ENCODE peak calls at places on chromosome 10, in nine cellular contexts. F is thoracic aorta, N is ovary, K is tibial nerve, E is body of pancreas, I is GM23338, G is tibial artery, O is cardiac muscle cell, T is adrenal gland. V is an unnamed sample. For H3K4me1, the result is how much of the 10 kb centered on the place peaks cover.

GRCh38 chr10:86693721-86694369 is 25.5 kb downstream of the LDB3 start:
- DNase-seq in T (peak), G (peak), N (peak), E (peak), K (peak), O (no peak), F (no peak), I (peak), V (peak)

GRCh38 chr10:99966306-99966705 is 43.4 kb downstream of the DNMBP start:
- DNase-seq in N (no peak), O (no peak), E (no peak), K (no peak), F (no peak), G (no peak), I (no peak), T (no peak), V (no peak)

GRCh38 chr10:113680172-113681111 is 730 bp downstream of the CASP7 start:
- DNase-seq in T (peak), K (peak), N (no peak), I (peak), O (peak), E (peak), G (peak), F (peak), V (peak)

GRCh38 chr10:78732381-78732780 is 336.4 kb upstream of the ZMIZ1 start:
- DNase-seq in K (no peak), F (no peak), E (no peak), T (no peak), I (no peak), G (no peak), O (no peak), N (no peak), V (no peak)

GRCh38 chr10:33722067-33722466 is 387.6 kb upstream of the NRP1 start:
- DNase-seq in F (no peak), I (peak), N (no peak), G (no peak), T (no peak), O (no peak), K (no peak), E (no peak), V (no peak)

GRCh38 chr10:114719311-114719710 is 61.2 kb upstream of the ABLIM1 start:
- DNase-seq in G (no peak), I (no peak), O (peak), K (no peak), F (no peak), T (no peak), N (no peak), E (peak), V (no peak)

GRCh38 chr10:11276475-11276990 is 258.9 kb downstream of the CELF2 start:
- DNase-seq in F (no peak), O (no peak), I (no peak), E (no peak), K (no peak), T (no peak), G (no peak), N (no peak), V (no peak)

GRCh38 chr10:1309237-1309968 is 253.2 kb downstream of the WDR37 start:
- DNase-seq in K (no peak), O (no peak), F (no peak), T (no peak), E (no peak), N (no peak), G (no peak), I (peak), V (no peak)

GRCh38 chr10:120897343-120897742 is 46.2 kb downstream of the WDR11 start:
- DNase-seq in T (no peak), O (no peak), E (no peak), N (no peak), G (no peak), F (no peak), K (no peak), I (no peak), V (no peak)

GRCh38 chr10:44921061-44921460 is 9.9 kb downstream of the TMEM72 start:
- DNase-seq in G (no peak), E (no peak), O (no peak), I (no peak), T (no peak), F (no peak), K (no peak), N (no peak), V (no peak)

GRCh38 chr10:63720689-63721088 is 199.5 kb downstream of the REEP3 start:
- DNase-seq in K (no peak), T (no peak), O (no peak), G (no peak), F (no peak), E (no peak), I (no peak), N (no peak), V (no peak)

GRCh38 chr10:116866987-116867595 is 17.8 kb downstream of the ENO4 start:
- DNase-seq in K (no peak), I (no peak), E (no peak), G (no peak), N (no peak), F (no peak), O (no peak), T (no peak), V (no peak)

GRCh38 chr10:109977382-109977806 is 30.4 kb upstream of the ADD3 start:
- DNase-seq in N (no peak), T (no peak), O (no peak), F (peak), G (no peak), I (no peak), E (peak), K (no peak), V (no peak)

GRCh38 chr10:6145414-6145978 is 56.7 kb downstream of the RBM17 start:
- DNase-seq in O (peak), N (peak), F (no peak), I (peak), T (no peak), E (no peak), K (no peak), G (no peak), V (no peak)

GRCh38 chr10:121526801-121527221 is 71.4 kb downstream of the FGFR2 start:
- DNase-seq in G (no peak), F (no peak), T (no peak), O (no peak), N (no peak), K (no peak), I (no peak), E (no peak), V (no peak)

GRCh38 chr10:49187950-49188761 is at the start of gene TMEM273:
- DNase-seq in F (no peak), T (peak), G (peak), N (no peak), K (peak), I (no peak), O (no peak), E (peak), V (no peak)

GRCh38 chr10:28623483-28623882 is 53.8 kb upstream of the BAMBI start:
- DNase-seq in K (no peak), O (no peak), N (no peak), T (no peak), I (no peak), F (no peak), G (no peak), E (no peak), V (no peak)

GRCh38 chr10:17222329-17222728 is 5.7 kb upstream of the VIM start:
- DNase-seq in G (no peak), F (no peak), T (no peak), E (no peak), K (no peak), N (no peak), O (no peak), I (no peak), V (no peak)

GRCh38 chr10:107966817-107967216 is 802.3 kb upstream of the SORCS1 start:
- DNase-seq in T (no peak), N (no peak), O (no peak), I (no peak), E (no peak), K (no peak), F (no peak), G (no peak), V (no peak)

GRCh38 chr10:119498889-119499864 is 43.3 kb downstream of the RGS10 start:
- DNase-seq in G (no peak), O (no peak), N (no peak), I (no peak), T (no peak), F (no peak), E (no peak), K (no peak), V (no peak)

GRCh38 chr10:36450385-36450784 is 675.0 kb upstream of the ANKRD30A start:
- DNase-seq in O (peak), F (no peak), G (no peak), T (no peak), E (peak), K (no peak), I (peak), N (no peak), V (no peak)

GRCh38 chr10:118668228-118668952 is 72.9 kb upstream of the PRLHR start:
- DNase-seq in K (no peak), G (no peak), I (peak), O (no peak), T (peak), N (no peak), F (no peak), E (no peak), V (no peak)

GRCh38 chr10:12825255-12825654 is 176.3 kb downstream of the CCDC3 start:
- DNase-seq in T (no peak), O (no peak), K (no peak), G (no peak), N (no peak), F (no peak), I (no peak), E (no peak), V (no peak)

GRCh38 chr10:215444-215843 is 80.2 kb downstream of the ZMYND11 start:
- DNase-seq in E (no peak), O (no peak), F (no peak), G (no peak), K (no peak), I (no peak), T (no peak), N (no peak), V (no peak)

GRCh38 chr10:121043124-121043849 is 192.1 kb downstream of the WDR11 start:
- DNase-seq in G (no peak), N (no peak), F (no peak), I (no peak), O (no peak), E (peak), T (peak), K (no peak), V (no peak)

GRCh38 chr10:116868722-116869121 is 19.4 kb downstream of the ENO4 start:
- DNase-seq in O (no peak), E (no peak), F (no peak), I (no peak), N (no peak), T (no peak), G (no peak), K (no peak), V (no peak)

GRCh38 chr10:86058964-86059363 is 307.6 kb downstream of the GRID1 start:
- DNase-seq in I (no peak), T (no peak), K (no peak), G (no peak), N (no peak), F (no peak), E (no peak), O (no peak), V (no peak)

GRCh38 chr10:83917519-83918506 is 221.5 kb upstream of the GHITM start:
- DNase-seq in I (peak), N (no peak), K (no peak), G (peak), E (no peak), T (no peak), F (no peak), O (peak), V (no peak)

GRCh38 chr10:92110039-92110794 is 180.7 kb downstream of the CPEB3 start:
- DNase-seq in O (no peak), N (no peak), I (no peak), T (no peak), G (no peak), F (no peak), E (no peak), K (no peak), V (no peak)

GRCh38 chr10:132690821-132691610 is 94.9 kb downstream of the NKX6-2 start:
- DNase-seq in N (no peak), O (no peak), F (no peak), E (no peak), T (no peak), I (no peak), G (peak), K (no peak), V (no peak)

GRCh38 chr10:124152781-124153600 is 59.6 kb upstream of the CHST15 start:
- DNase-seq in E (peak), T (peak), I (peak), O (no peak), G (peak), N (peak), F (peak), K (peak), V (peak)

GRCh38 chr10:124151466-124152095 is 58.2 kb upstream of the CHST15 start:
- DNase-seq in G (no peak), I (no peak), F (no peak), K (no peak), O (no peak), T (peak), E (no peak), N (no peak), V (no peak)

GRCh38 chr10:124153601-124153930 is 60.2 kb upstream of the CHST15 start:
- DNase-seq in N (no peak), F (no peak), K (no peak), T (no peak), G (no peak), I (no peak), E (no peak), O (no peak), V (no peak)

GRCh38 chr10:124150807-124151417 is 57.5 kb upstream of the CHST15 start:
- DNase-seq in O (no peak), F (no peak), T (peak), K (no peak), N (no peak), E (no peak), I (no peak), G (no peak), V (no peak)

DNA sequence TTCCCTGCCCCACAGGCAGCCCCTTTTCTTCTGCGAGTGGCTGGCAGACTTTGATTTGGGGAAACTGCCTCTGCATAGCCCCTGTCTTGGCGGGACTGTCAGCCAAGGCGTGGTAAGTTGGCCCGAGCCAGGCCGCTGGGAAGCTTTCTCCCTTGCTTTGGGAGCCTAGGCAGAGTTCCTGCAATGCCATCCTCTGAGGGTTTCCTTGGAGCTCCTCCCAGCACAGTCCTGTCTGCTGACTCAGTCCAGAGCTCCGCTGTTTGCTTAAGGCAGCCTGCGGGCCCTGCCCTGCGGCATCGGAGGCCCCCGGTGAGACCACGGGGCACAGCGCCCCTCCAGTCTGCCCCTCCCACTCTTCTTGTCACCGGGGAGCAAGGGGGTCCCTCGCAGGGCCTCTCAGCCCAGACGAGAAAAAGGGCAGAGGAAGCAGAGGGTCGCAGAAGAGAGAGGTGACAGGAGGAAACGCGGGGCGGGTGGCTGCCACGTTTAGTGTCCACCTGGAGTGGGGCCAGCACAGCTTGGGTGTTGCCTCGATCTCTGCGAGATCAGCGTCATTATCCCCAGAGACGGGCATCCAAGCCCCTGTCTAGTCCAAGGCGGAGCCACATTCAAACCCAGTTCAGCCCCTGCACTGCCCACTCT is 58.9 kb upstream of the CHST15 start:
- DNase-seq in G (peak), O (no peak), T (peak), F (peak), K (peak), N (no peak), I (no peak), E (no peak), V (peak)
- H3K4me3 ChIP-seq in G (peak), O (no peak), T (no peak), F (peak), K (no peak), N (no peak), I (no peak), E (no peak), V (no peak)

DNA sequence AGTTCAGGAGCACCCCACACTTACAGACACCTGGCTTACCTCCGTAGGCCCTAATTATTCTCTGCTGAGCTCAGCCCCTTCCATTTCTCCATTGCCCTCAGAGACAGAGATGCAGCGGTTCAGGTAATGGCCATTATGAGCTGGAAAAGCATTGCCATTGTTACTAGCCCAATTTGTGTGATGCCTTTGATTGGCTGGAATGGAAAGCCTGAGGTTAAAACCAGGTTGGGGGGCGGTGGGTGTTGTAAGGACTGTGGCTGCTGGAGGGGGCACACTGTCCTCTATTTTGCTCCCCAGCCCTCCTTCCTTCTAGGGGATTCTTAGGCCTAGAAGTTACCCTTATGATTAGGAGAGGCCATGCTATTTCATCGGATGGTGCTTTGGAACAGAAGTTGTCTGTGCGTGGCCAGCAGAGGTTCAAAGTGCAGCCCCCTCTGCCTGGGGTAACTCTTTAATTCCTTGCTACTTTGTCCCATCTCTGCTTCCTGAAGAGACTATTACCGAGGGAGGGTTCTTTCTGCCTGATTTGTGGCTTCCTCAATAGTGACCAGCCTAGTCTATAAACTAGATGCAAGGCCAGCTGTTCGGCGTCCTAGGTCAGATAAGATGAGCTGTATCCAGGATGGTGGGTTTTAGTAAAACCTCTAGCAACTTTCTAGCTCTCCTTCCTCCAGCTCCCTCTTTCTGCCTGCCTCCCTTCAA is 14.2 kb upstream of the ACSL5 start:
- DNase-seq in I (no peak), O (no peak), F (no peak), N (no peak), K (no peak), E (no peak), T (no peak), G (no peak), V (no peak)
- H3K27ac ChIP-seq in I (no peak), O (no peak), F (peak), N (no peak), K (peak), E (no peak), T (peak), G (peak), V (peak)

GRCh38 chr10:95477175-95477520 is 84.0 kb downstream of the SORBS1 start:
- DNase-seq in F (no peak), E (no peak), K (no peak), N (no peak), T (no peak), G (no peak), I (no peak), O (no peak), V (no peak)
- H3K4me1 ChIP-seq in F (half or more), E (half or more), K (under half), N (under half), T (under half), G (half or more), I (half or more), O (half or more), V (under half)

GRCh38 chr10:21521910-21522533 is 3.5 kb downstream of the SKIDA1 start:
- DNase-seq in T (no peak), F (no peak), N (no peak), E (no peak), I (no peak), K (no peak), O (no peak), G (no peak), V (no peak)

GRCh38 chr10:21524526-21525366 is 736 bp downstream of the SKIDA1 start:
- DNase-seq in O (peak), G (no peak), K (peak), T (no peak), N (no peak), E (no peak), I (peak), F (no peak), V (peak)

GRCh38 chr10:21524131-21524525 is 1.4 kb downstream of the SKIDA1 start:
- DNase-seq in K (no peak), T (no peak), I (no peak), E (no peak), O (no peak), G (no peak), F (no peak), N (no peak), V (no peak)

GRCh38 chr10:21523557-21524008 is 1.9 kb downstream of the SKIDA1 start:
- DNase-seq in N (peak), I (no peak), E (no peak), G (no peak), T (peak), F (no peak), O (no peak), K (no peak), V (no peak)

GRCh38 chr10:21523007-21523406 is 2.5 kb downstream of the SKIDA1 start:
- DNase-seq in T (no peak), O (no peak), I (peak), F (no peak), E (no peak), G (no peak), N (no peak), K (no peak), V (no peak)
- H3K4me3 ChIP-seq in T (no peak), O (no peak), I (peak), F (no peak), E (no peak), G (no peak), N (no peak), K (no peak), V (no peak)

GRCh38 chr10:97318772-97319651 is at the start of gene FRAT1:
- DNase-seq in G (peak), N (peak), I (peak), K (peak), F (peak), E (peak), T (peak), O (peak), V (peak)

GRCh38 chr10:97321032-97321806 is 2.1 kb downstream of the FRAT1 start:
- DNase-seq in T (peak), I (peak), O (no peak), N (no peak), K (peak), F (no peak), E (peak), G (peak), V (no peak)

GRCh38 chr10:97321807-97322195 is 2.7 kb downstream of the FRAT1 start:
- DNase-seq in G (no peak), O (no peak), I (peak), T (no peak), K (no peak), N (no peak), E (no peak), F (no peak), V (no peak)

GRCh38 chr10:97319671-97320479 is 804 bp downstream of the FRAT1 start:
- DNase-seq in N (peak), G (no peak), T (peak), O (peak), I (peak), E (peak), F (no peak), K (peak), V (no peak)

GRCh38 chr10:97320480-97321031 is 1.5 kb downstream of the FRAT1 start:
- DNase-seq in N (no peak), E (no peak), T (peak), G (no peak), I (peak), O (peak), F (no peak), K (no peak), V (no peak)
- H3K27ac ChIP-seq in N (no peak), E (peak), T (peak), G (peak), I (no peak), O (no peak), F (no peak), K (peak), V (peak)

DNA sequence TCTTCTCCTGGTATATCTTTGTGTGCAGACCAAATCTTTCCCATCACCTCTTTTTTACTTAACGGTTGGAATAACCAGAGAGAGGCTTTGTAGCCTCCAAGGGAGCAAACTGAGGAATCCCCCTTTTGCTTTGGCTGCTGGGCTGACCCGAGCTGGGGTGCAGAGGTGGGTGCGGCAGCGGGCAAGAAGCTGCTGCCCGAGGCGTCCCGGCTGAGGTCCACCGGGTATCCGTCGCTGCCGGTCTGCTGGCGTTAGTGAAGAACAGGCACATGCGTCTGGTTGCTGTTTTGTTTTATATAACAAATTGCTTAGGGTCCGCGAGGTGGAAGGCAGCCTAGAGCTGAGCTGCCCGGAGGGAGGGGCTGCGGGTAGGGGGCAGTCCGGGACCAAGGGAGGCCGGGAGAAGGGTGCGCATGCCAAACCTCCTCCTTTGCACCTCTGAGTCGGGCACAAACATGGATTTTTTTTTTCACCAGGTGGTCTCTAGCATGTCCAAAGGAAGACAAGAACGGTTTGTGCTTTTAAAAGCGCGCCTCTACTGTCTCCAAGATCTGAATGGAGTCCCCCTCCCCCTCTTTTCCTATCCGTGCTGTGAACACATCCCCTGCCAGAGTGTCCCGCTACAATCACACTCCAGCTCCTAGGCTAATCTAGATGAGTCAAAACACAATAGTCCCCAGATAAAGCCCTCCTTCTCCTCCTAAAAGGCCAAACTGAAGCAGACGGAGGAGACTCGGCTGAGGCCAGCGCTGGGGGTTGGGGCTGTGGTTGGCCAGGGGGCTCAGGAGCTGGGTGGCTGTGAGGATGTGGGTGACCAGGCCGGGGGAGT is 6.8 kb upstream of the GATA3 start:
- DNase-seq in O (no peak), F (no peak), E (no peak), K (no peak), T (no peak), G (no peak), I (peak), N (no peak), V (no peak)
- H3K4me1 ChIP-seq in O (under half), F (half or more), E (half or more), K (under half), T (under half), G (under half), I (half or more), N (under half), V (under half)